ENCODE peak calls at places on chromosomes 1 and 21, in ten cellular contexts. One of them, this sample, is unnamed.

GRCh38 chr1:203351037-203351625 is at the start of gene FMOD:
- DNase-seq in foreskin melanocyte: no peak
- DNase-seq in SW 1271: no peak
- DNase-seq in NCI-H1930: no peak
- DNase-seq in islet precursor cell: peak
- DNase-seq in EH: peak
- DNase-seq in nucleus accumbens: no peak
- DNase-seq in glutamatergic neuron: no peak
- DNase-seq in H54: no peak
- DNase-seq in NT2/D1: no peak
- DNase-seq in this sample: no peak

GRCh38 chr1:38551318-38551717 is 308.3 kb downstream of the RRAGC start:
- DNase-seq in H54: no peak
- DNase-seq in foreskin melanocyte: no peak
- DNase-seq in nucleus accumbens: no peak
- DNase-seq in islet precursor cell: no peak
- DNase-seq in SW 1271: no peak
- DNase-seq in EH: no peak
- DNase-seq in glutamatergic neuron: no peak
- DNase-seq in NT2/D1: no peak
- DNase-seq in NCI-H1930: no peak
- DNase-seq in this sample: peak

GRCh38 chr21:37210017-37210593 is 57.0 kb downstream of the VPS26C start:
- DNase-seq in SW 1271: no peak
- DNase-seq in EH: no peak
- DNase-seq in glutamatergic neuron: no peak
- DNase-seq in nucleus accumbens: no peak
- DNase-seq in NT2/D1: no peak
- DNase-seq in H54: no peak
- DNase-seq in islet precursor cell: peak
- DNase-seq in foreskin melanocyte: no peak
- DNase-seq in NCI-H1930: no peak
- DNase-seq in this sample: no peak

GRCh38 chr1:211579434-211580302 is 707 bp upstream of the SLC30A1 start:
- DNase-seq in EH: peak
- DNase-seq in islet precursor cell: peak
- DNase-seq in NT2/D1: peak
- DNase-seq in SW 1271: no peak
- DNase-seq in glutamatergic neuron: no peak
- DNase-seq in H54: peak
- DNase-seq in NCI-H1930: peak
- DNase-seq in nucleus accumbens: no peak
- DNase-seq in foreskin melanocyte: no peak
- DNase-seq in this sample: no peak

GRCh38 chr1:61081637-61082335 is 575 bp upstream of the NFIA start:
- DNase-seq in glutamatergic neuron: no peak
- DNase-seq in NT2/D1: no peak
- DNase-seq in nucleus accumbens: peak
- DNase-seq in NCI-H1930: no peak
- DNase-seq in SW 1271: no peak
- DNase-seq in EH: peak
- DNase-seq in foreskin melanocyte: no peak
- DNase-seq in islet precursor cell: peak
- DNase-seq in H54: no peak
- DNase-seq in this sample: no peak

GRCh38 chr21:44657635-44658183 is at the start of gene KRTAP12-3:
- DNase-seq in nucleus accumbens: no peak
- DNase-seq in H54: no peak
- DNase-seq in islet precursor cell: no peak
- DNase-seq in SW 1271: no peak
- DNase-seq in EH: no peak
- DNase-seq in NCI-H1930: no peak
- DNase-seq in glutamatergic neuron: no peak
- DNase-seq in NT2/D1: no peak
- DNase-seq in foreskin melanocyte: no peak
- DNase-seq in this sample: no peak

GRCh38 chr1:231808990-231809389 is 182.4 kb downstream of the DISC1 start:
- DNase-seq in islet precursor cell: peak
- DNase-seq in nucleus accumbens: no peak
- DNase-seq in NT2/D1: no peak
- DNase-seq in SW 1271: peak
- DNase-seq in glutamatergic neuron: no peak
- DNase-seq in EH: peak
- DNase-seq in H54: peak
- DNase-seq in foreskin melanocyte: no peak
- DNase-seq in NCI-H1930: no peak
- DNase-seq in this sample: no peak

GRCh38 chr1:42831273-42831672 is 14.1 kb upstream of the SVBP start:
- DNase-seq in NT2/D1: no peak
- DNase-seq in NCI-H1930: no peak
- DNase-seq in islet precursor cell: no peak
- DNase-seq in H54: no peak
- DNase-seq in nucleus accumbens: no peak
- DNase-seq in EH: no peak
- DNase-seq in SW 1271: no peak
- DNase-seq in foreskin melanocyte: no peak
- DNase-seq in glutamatergic neuron: no peak
- DNase-seq in this sample: no peak

GRCh38 chr21:16536661-16537359 is 807.0 kb downstream of the USP25 start:
- DNase-seq in islet precursor cell: no peak
- DNase-seq in nucleus accumbens: peak
- DNase-seq in NCI-H1930: no peak
- DNase-seq in SW 1271: no peak
- DNase-seq in glutamatergic neuron: no peak
- DNase-seq in H54: no peak
- DNase-seq in EH: no peak
- DNase-seq in foreskin melanocyte: no peak
- DNase-seq in NT2/D1: no peak
- DNase-seq in this sample: peak

GRCh38 chr1:204319462-204319861 is 40.3 kb downstream of the PLEKHA6 start:
- DNase-seq in foreskin melanocyte: no peak
- DNase-seq in NCI-H1930: no peak
- DNase-seq in glutamatergic neuron: no peak
- DNase-seq in H54: peak
- DNase-seq in SW 1271: no peak
- DNase-seq in islet precursor cell: peak
- DNase-seq in EH: peak
- DNase-seq in nucleus accumbens: no peak
- DNase-seq in NT2/D1: no peak
- DNase-seq in this sample: peak

GRCh38 chr21:33751120-33751519 is 108.8 kb downstream of the ITSN1 start:
- DNase-seq in NCI-H1930: no peak
- DNase-seq in islet precursor cell: no peak
- DNase-seq in nucleus accumbens: no peak
- DNase-seq in NT2/D1: no peak
- DNase-seq in EH: peak
- DNase-seq in SW 1271: no peak
- DNase-seq in H54: no peak
- DNase-seq in glutamatergic neuron: no peak
- DNase-seq in foreskin melanocyte: no peak
- DNase-seq in this sample: no peak

GRCh38 chr1:171743014-171743870 is 1.4 kb upstream of the VAMP4 start:
- DNase-seq in H54: peak
- DNase-seq in foreskin melanocyte: no peak
- DNase-seq in islet precursor cell: peak
- DNase-seq in glutamatergic neuron: no peak
- DNase-seq in NT2/D1: no peak
- DNase-seq in SW 1271: no peak
- DNase-seq in NCI-H1930: no peak
- DNase-seq in nucleus accumbens: no peak
- DNase-seq in EH: peak
- DNase-seq in this sample: peak

GRCh38 chr1:46096269-46097148 is 35.9 kb downstream of the PIK3R3 start:
- DNase-seq in EH: no peak
- DNase-seq in SW 1271: no peak
- DNase-seq in NCI-H1930: no peak
- DNase-seq in H54: no peak
- DNase-seq in NT2/D1: no peak
- DNase-seq in glutamatergic neuron: no peak
- DNase-seq in nucleus accumbens: no peak
- DNase-seq in foreskin melanocyte: no peak
- DNase-seq in islet precursor cell: no peak
- DNase-seq in this sample: no peak

GRCh38 chr21:25837545-25838263 is 102.9 kb downstream of the GABPA start:
- DNase-seq in foreskin melanocyte: peak
- DNase-seq in nucleus accumbens: no peak
- DNase-seq in NCI-H1930: no peak
- DNase-seq in H54: no peak
- DNase-seq in EH: peak
- DNase-seq in NT2/D1: no peak
- DNase-seq in glutamatergic neuron: no peak
- DNase-seq in SW 1271: no peak
- DNase-seq in islet precursor cell: no peak
- DNase-seq in this sample: no peak

GRCh38 chr21:15682977-15683376 is 46.8 kb upstream of the USP25 start:
- DNase-seq in EH: peak
- DNase-seq in H54: no peak
- DNase-seq in NT2/D1: no peak
- DNase-seq in SW 1271: no peak
- DNase-seq in foreskin melanocyte: no peak
- DNase-seq in glutamatergic neuron: no peak
- DNase-seq in NCI-H1930: no peak
- DNase-seq in nucleus accumbens: no peak
- DNase-seq in islet precursor cell: no peak
- DNase-seq in this sample: no peak

GRCh38 chr1:25219661-25220251 is 12.5 kb downstream of the SYF2 start:
- DNase-seq in NCI-H1930: no peak
- DNase-seq in H54: no peak
- DNase-seq in nucleus accumbens: no peak
- DNase-seq in glutamatergic neuron: no peak
- DNase-seq in SW 1271: no peak
- DNase-seq in EH: no peak
- DNase-seq in NT2/D1: no peak
- DNase-seq in islet precursor cell: no peak
- DNase-seq in foreskin melanocyte: no peak
- DNase-seq in this sample: no peak

GRCh38 chr1:233242827-233243483 is 52.6 kb downstream of the PCNX2 start:
- DNase-seq in islet precursor cell: no peak
- DNase-seq in NCI-H1930: no peak
- DNase-seq in H54: no peak
- DNase-seq in glutamatergic neuron: no peak
- DNase-seq in SW 1271: no peak
- DNase-seq in foreskin melanocyte: no peak
- DNase-seq in NT2/D1: no peak
- DNase-seq in EH: no peak
- DNase-seq in nucleus accumbens: no peak
- DNase-seq in this sample: no peak

GRCh38 chr1:26570287-26570686 is 40.7 kb downstream of the RPS6KA1 start:
- DNase-seq in islet precursor cell: no peak
- DNase-seq in EH: peak
- DNase-seq in H54: no peak
- DNase-seq in SW 1271: no peak
- DNase-seq in NCI-H1930: no peak
- DNase-seq in nucleus accumbens: no peak
- DNase-seq in glutamatergic neuron: no peak
- DNase-seq in foreskin melanocyte: no peak
- DNase-seq in NT2/D1: no peak
- DNase-seq in this sample: no peak

GRCh38 chr1:17259233-17259873 is 10.5 kb downstream of the PADI3 start:
- DNase-seq in EH: peak
- DNase-seq in islet precursor cell: no peak
- DNase-seq in foreskin melanocyte: no peak
- DNase-seq in nucleus accumbens: no peak
- DNase-seq in H54: no peak
- DNase-seq in SW 1271: no peak
- DNase-seq in NCI-H1930: no peak
- DNase-seq in NT2/D1: no peak
- DNase-seq in glutamatergic neuron: no peak
- DNase-seq in this sample: no peak

GRCh38 chr1:18886003-18886335 is 16.4 kb downstream of the ALDH4A1 start:
- DNase-seq in NCI-H1930: no peak
- DNase-seq in nucleus accumbens: no peak
- DNase-seq in glutamatergic neuron: no peak
- DNase-seq in islet precursor cell: peak
- DNase-seq in EH: peak
- DNase-seq in NT2/D1: no peak
- DNase-seq in SW 1271: no peak
- DNase-seq in foreskin melanocyte: no peak
- DNase-seq in H54: peak
- DNase-seq in this sample: no peak

GRCh38 chr1:225931270-225932129 is 7.5 kb upstream of the PYCR2 start:
- DNase-seq in H54: no peak
- DNase-seq in islet precursor cell: no peak
- DNase-seq in NCI-H1930: no peak
- DNase-seq in nucleus accumbens: no peak
- DNase-seq in glutamatergic neuron: no peak
- DNase-seq in NT2/D1: no peak
- DNase-seq in EH: no peak
- DNase-seq in foreskin melanocyte: no peak
- DNase-seq in SW 1271: no peak
- DNase-seq in this sample: no peak

GRCh38 chr1:46301406-46302090 is 1.9 kb downstream of the LRRC41 start:
- DNase-seq in NCI-H1930: no peak
- DNase-seq in nucleus accumbens: peak
- DNase-seq in EH: peak
- DNase-seq in islet precursor cell: peak
- DNase-seq in foreskin melanocyte: peak
- DNase-seq in NT2/D1: no peak
- DNase-seq in H54: no peak
- DNase-seq in SW 1271: no peak
- DNase-seq in glutamatergic neuron: peak
- DNase-seq in this sample: no peak

GRCh38 chr1:5390497-5390896 is 601.7 kb downstream of the NPHP4 start:
- DNase-seq in glutamatergic neuron: no peak
- DNase-seq in nucleus accumbens: no peak
- DNase-seq in SW 1271: no peak
- DNase-seq in foreskin melanocyte: no peak
- DNase-seq in islet precursor cell: peak
- DNase-seq in EH: no peak
- DNase-seq in NT2/D1: no peak
- DNase-seq in NCI-H1930: no peak
- DNase-seq in H54: no peak
- DNase-seq in this sample: no peak

GRCh38 chr1:73839922-73840321 is 358.1 kb downstream of the LRRIQ3 start:
- DNase-seq in glutamatergic neuron: peak
- DNase-seq in NT2/D1: no peak
- DNase-seq in SW 1271: no peak
- DNase-seq in foreskin melanocyte: peak
- DNase-seq in NCI-H1930: no peak
- DNase-seq in H54: no peak
- DNase-seq in nucleus accumbens: no peak
- DNase-seq in islet precursor cell: no peak
- DNase-seq in EH: no peak
- DNase-seq in this sample: no peak

This sample was measured in putamen.